ENCODE peak calls at places on chromosomes 6 and 20, in six cellular contexts. G is endothelial cell of umbilical vein, Q is A549, E is GM12878, H is HepG2, D is K562. X is an unnamed sample.

GRCh38 chr6:4664117-4664626 is 112.0 kb upstream of the CDYL start:
- DNase-seq in E (no peak), Q (no peak), H (no peak), D (peak), G (no peak), X (no peak)

GRCh38 chr20:36575066-36575743 is 1.8 kb downstream of the TGIF2 start:
- DNase-seq in E (no peak), H (peak), D (peak), G (peak), Q (peak), X (peak)

GRCh38 chr6:28864321-28864923 is 59.4 kb downstream of the TRIM27 start:
- DNase-seq in E (no peak), G (no peak), Q (no peak), H (no peak), D (no peak), X (no peak)

GRCh38 chr20:23413862-23414422 is 7.3 kb downstream of the NAPB start:
- DNase-seq in D (no peak), E (no peak), G (no peak), Q (no peak), H (no peak), X (no peak)

GRCh38 chr20:21315138-21315537 is 12.0 kb downstream of the XRN2 start:
- DNase-seq in Q (no peak), H (no peak), D (no peak), G (no peak), E (no peak), X (peak)

GRCh38 chr20:60055740-60056139 is 97.5 kb downstream of the CDH26 start:
- DNase-seq in D (no peak), Q (no peak), G (no peak), H (no peak), E (peak), X (peak)

GRCh38 chr20:11132819-11133341 is 459.1 kb upstream of the JAG1 start:
- DNase-seq in G (no peak), E (no peak), Q (peak), D (no peak), H (no peak), X (no peak)

GRCh38 chr6:3231213-3232016 is 4.0 kb upstream of the TUBB2B start:
- DNase-seq in Q (peak), H (peak), G (peak), D (no peak), E (no peak), X (no peak)

GRCh38 chr6:121319112-121319553 is 15.1 kb downstream of the TBC1D32 start:
- DNase-seq in Q (peak), D (no peak), E (no peak), G (peak), H (peak), X (no peak)

GRCh38 chr6:9116026-9116425 is 680.7 kb upstream of the SLC35B3 start:
- DNase-seq in D (no peak), G (no peak), H (no peak), Q (no peak), E (no peak), X (peak)

GRCh38 chr20:9995514-9996272 is 39.1 kb upstream of the ANKEF1 start:
- DNase-seq in D (no peak), H (no peak), E (no peak), G (no peak), Q (no peak), X (no peak)

GRCh38 chr6:165345700-165346099 is 36.3 kb upstream of the C6orf118 start:
- DNase-seq in E (no peak), D (no peak), G (no peak), H (no peak), Q (no peak), X (no peak)

GRCh38 chr6:64774881-64775280 is 932.1 kb downstream of the EYS start:
- DNase-seq in G (no peak), Q (peak), H (no peak), D (no peak), E (no peak), X (no peak)

GRCh38 chr20:61937146-61937962 is 128.3 kb downstream of the TAF4 start:
- DNase-seq in D (no peak), E (no peak), G (no peak), H (no peak), Q (no peak), X (no peak)

GRCh38 chr20:61938839-61939690 is 126.6 kb downstream of the TAF4 start:
- DNase-seq in H (no peak), D (no peak), Q (no peak), E (no peak), G (no peak), X (no peak)

GRCh38 chr20:61936701-61937131 is 129.0 kb downstream of the TAF4 start:
- DNase-seq in Q (no peak), E (no peak), H (no peak), D (no peak), G (no peak), X (no peak)

GRCh38 chr20:61939691-61940360 is 125.9 kb downstream of the TAF4 start:
- DNase-seq in Q (no peak), H (no peak), D (no peak), G (no peak), E (no peak), X (no peak)

DNA sequence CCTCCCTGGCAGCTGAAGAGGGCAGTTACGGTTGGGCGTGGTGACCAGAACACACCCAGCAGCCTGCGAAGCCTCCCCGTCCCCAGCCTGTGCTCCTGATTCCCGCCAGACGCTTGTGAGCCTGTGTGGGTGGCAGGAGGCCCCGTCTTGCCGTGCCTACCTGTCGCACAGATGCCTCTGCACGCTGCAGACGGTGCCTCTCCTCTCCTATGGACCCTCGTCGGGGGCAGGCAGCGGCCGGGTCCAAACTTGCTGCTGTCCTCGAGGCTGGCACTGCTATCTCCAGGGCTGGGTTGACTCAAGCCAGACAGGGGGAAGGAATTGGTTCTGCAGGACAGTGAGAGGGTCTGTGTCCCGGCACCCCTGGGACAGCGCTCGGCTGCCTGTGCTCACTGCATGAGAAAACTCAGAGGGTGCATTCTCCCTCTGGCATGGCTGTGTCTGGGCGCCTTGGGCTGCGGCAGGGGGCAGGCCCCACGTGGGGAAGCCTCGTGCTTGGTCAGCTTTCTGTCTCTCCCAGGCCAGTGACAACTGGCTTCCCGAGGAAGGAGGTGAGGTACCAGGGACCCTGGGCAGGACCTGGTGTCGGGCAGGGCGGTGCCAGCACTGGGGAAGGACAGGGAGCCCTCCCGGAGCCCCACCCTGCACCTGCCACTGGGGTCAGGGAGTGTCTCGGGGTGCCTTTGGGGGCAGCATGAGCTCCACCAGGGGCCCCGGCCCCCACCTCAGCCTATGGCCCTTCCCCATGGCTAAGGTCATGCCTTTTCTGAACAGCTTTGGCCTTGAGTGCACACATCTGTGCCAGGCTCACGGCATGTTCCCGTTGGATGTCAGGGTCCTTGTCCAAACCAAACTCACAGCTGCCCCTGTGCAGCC is 127.5 kb downstream of the TAF4 start:
- DNase-seq in G (no peak), E (no peak), H (no peak), Q (no peak), D (no peak), X (no peak)
- TF ChIP-seq MYC in G (no peak), E (no peak), H (no peak), Q (no peak), D (no peak), X (no peak)

DNA sequence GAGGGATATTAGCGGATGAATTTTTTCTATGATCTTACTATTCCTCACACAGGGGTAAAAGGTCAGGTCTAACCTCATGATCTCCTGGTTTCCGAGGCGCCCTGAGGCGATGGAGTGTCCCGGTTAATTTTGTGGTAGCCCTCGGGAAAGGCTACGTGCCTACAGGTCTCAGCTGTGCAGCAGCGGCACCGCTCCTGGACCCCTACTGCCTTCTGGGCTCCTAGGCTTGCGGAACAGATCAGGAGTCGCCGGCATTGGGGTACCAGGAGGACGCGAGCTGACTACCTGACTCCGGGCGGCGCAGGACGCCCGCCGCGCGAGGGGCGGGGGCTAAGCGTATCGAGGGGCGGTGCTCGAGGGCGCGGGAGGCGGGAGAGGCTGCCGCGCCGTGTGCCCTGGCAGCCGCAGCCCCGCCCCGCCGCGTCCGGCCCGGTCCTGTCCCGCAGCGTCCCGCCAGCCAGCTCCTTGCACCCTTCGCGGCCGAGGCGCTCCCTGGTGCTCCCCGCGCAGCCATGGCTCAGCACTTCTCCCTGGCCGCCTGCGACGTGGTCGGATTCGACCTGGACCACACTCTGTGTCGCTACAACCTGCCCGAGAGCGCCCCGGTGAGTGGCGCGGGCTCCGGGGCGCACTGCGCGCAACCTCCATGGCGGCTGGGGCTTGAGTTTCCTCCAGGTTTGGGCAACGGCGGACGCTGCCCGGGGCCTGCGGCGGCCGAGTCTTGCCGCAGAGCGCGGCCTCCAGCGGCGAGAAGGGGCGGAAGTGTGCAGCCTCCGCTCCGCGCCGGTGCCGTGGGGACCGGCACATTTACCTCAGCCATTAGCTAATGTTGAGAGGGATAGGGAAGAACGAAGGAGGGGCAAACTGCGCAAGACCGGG is at the start of gene NT5DC1:
- DNase-seq in H (peak), G (peak), D (peak), Q (peak), E (peak), X (peak)
- TF ChIP-seq MAX in H (peak), G (no peak), D (no peak), Q (peak), E (no peak), X (no peak)

GRCh38 chr6:155171747-155172191 is 92.0 kb upstream of the CLDN20 start:
- DNase-seq in H (no peak), D (no peak), G (peak), Q (no peak), E (no peak), X (no peak)
- H3K4me3 ChIP-seq in H (no peak), D (no peak), G (no peak), Q (no peak), E (peak), X (no peak)

GRCh38 chr6:144989319-144990099 is 704.4 kb downstream of the UTRN start:
- DNase-seq in G (peak), Q (no peak), E (no peak), H (no peak), D (no peak), X (no peak)

GRCh38 chr6:144990768-144991167 is 705.6 kb downstream of the UTRN start:
- DNase-seq in H (no peak), Q (no peak), G (no peak), E (no peak), D (no peak), X (no peak)

GRCh38 chr6:144999127-144999526 is 714.0 kb downstream of the UTRN start:
- DNase-seq in E (no peak), G (no peak), Q (no peak), D (no peak), H (no peak), X (no peak)

GRCh38 chr6:144993870-144994269 is 708.7 kb downstream of the UTRN start:
- DNase-seq in H (no peak), E (no peak), D (no peak), G (peak), Q (no peak), X (no peak)
- TF ChIP-seq MYC in H (no peak), E (no peak), D (no peak), G (no peak), Q (no peak), X (no peak)

GRCh38 chr6:92371211-92371610 is 1048.1 kb downstream of the EPHA7 start:
- DNase-seq in G (no peak), Q (no peak), D (no peak), H (peak), E (no peak), X (no peak)
- TF ChIP-seq MAX in G (no peak), Q (no peak), D (no peak), H (no peak), E (no peak), X (no peak)

GRCh38 chr6:39228111-39228971 is 934 bp downstream of the KCNK5 start:
- DNase-seq in H (no peak), E (no peak), D (no peak), Q (no peak), G (no peak), X (peak)
- H3K4me3 ChIP-seq in H (no peak), E (peak), D (peak), Q (peak), G (no peak), X (peak)

GRCh38 chr6:143963158-143963919 is 44.7 kb downstream of the PLAGL1 start:
- DNase-seq in E (no peak), H (no peak), G (no peak), D (no peak), Q (no peak), X (no peak)

GRCh38 chr6:143966291-143966690 is 41.8 kb downstream of the PLAGL1 start:
- DNase-seq in Q (no peak), H (no peak), E (no peak), D (no peak), G (no peak), X (no peak)

GRCh38 chr6:143964667-143965066 is 43.4 kb downstream of the PLAGL1 start:
- DNase-seq in E (no peak), D (no peak), G (no peak), H (no peak), Q (no peak), X (no peak)

GRCh38 chr6:143967861-143968498 is 40.1 kb downstream of the PLAGL1 start:
- DNase-seq in H (no peak), G (no peak), D (no peak), E (no peak), Q (no peak), X (no peak)

DNA sequence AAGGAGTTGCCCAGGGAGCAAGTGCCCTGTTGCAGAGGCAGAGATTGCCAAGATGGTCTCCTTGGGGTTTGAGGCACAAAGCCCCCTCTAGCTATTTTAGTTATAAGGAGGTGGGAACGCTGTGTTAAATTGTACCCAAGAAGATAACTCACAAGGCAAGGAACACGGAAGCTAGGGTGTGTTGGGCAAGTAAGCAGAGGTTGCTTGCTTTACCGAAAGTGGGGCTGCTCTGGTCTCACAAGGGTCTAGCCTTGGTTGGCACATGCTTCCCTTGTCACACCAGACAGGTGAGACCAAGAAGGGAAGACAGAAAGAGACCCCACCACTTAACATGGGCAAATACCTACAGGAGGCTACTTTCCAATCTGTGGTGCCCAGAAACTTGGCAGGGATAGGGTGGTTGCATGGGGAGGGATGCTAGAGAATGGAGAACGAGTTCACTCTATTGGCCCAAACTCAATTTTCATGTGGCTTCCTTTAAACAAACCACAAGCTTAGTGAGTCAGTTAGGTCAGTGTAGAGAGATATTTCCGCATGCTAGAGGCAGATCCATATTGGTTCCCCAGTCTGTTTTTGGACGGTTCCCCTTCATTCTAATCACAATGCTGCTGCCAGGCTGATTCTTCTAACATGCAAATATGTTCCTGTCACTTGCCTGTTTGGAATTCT is 42.4 kb downstream of the PLAGL1 start:
- DNase-seq in E (no peak), H (no peak), G (no peak), Q (no peak), D (no peak), X (peak)
- TF ChIP-seq MYC in E (no peak), H (no peak), G (no peak), Q (no peak), D (no peak), X (no peak)

GRCh38 chr6:113361014-113361645 is 496.0 kb upstream of the MARCKS start:
- DNase-seq in E (no peak), H (peak), D (no peak), G (peak), Q (peak), X (peak)
- TF ChIP-seq MAX in E (no peak), H (no peak), D (no peak), G (no peak), Q (no peak), X (no peak)

DNA sequence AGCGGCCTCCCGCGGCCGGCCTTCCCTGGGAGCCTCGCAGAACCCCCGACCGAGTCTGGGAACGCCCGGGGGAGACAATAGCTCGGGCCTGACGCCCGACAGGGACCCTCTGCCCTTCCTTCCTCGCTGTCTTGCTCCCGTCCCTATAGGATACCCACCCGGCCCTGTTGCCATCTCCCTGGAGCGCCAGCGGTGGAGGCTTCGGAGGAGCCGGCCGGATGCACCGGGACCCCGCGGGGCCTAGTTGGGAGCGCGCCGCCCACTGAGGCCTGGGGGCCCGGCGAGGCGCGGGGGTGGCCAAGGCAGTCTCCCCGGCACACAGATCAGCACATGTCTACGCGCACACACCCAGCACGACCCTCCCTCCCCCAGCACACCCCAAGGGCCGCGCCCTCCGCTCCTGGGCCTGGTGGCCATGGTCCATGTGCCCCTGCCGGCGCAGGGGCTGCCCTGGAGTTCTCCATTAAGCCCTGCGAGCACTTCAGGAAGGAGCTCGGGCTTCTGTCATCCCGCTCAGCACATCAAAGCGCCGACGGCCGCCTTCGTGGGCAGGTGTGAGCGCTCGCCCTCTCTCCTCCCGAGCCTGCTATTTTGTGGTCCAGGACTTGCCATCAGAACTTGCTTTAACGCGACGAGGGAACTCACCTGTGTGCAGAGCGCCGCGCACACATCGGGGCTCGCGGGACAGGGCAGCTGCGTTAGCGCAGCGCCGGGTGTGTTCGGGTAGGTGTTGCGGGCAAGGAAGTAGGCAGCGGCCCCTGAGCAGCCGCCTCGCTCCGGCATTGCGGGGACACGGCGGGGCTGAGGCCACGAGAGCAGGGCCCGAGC is 3.7 kb downstream of the FOXF2 start:
- DNase-seq in G (no peak), H (no peak), Q (no peak), E (no peak), D (no peak), X (no peak)
- H3K4me3 ChIP-seq in G (no peak), H (no peak), Q (no peak), E (no peak), D (no peak), X (no peak)